ENCODE peak calls at places on chromosomes 5 and 9, in eight cellular contexts. P, G, L, V, D, U, O and Y are unnamed samples.

GRCh38 chr5:32098291-32098690 is 75.8 kb downstream of the GOLPH3 start:
- DNase-seq in P (no peak), G (no peak), L (no peak), V (no peak), D (no peak), U (no peak), O (no peak), Y (peak)

GRCh38 chr5:66739923-66740322 is 143.7 kb downstream of the MAST4 start:
- DNase-seq in P (no peak), G (no peak), L (no peak), V (no peak), D (no peak), U (no peak), O (no peak), Y (no peak)

GRCh38 chr5:139641116-139642080 is 6.8 kb upstream of the CXXC5 start:
- DNase-seq in P (no peak), G (no peak), L (no peak), V (no peak), D (no peak), U (no peak), O (no peak), Y (no peak)

GRCh38 chr5:56310711-56311204 is 77.6 kb upstream of the ANKRD55 start:
- DNase-seq in P (no peak), G (peak), L (no peak), V (no peak), D (no peak), U (no peak), O (no peak), Y (peak)

GRCh38 chr5:149277821-149278220 is 6.2 kb downstream of the AFAP1L1 start:
- DNase-seq in P (no peak), G (no peak), L (no peak), V (no peak), D (no peak), U (no peak), O (no peak), Y (peak)

GRCh38 chr5:93594591-93595419 is 11.8 kb downstream of the NR2F1 start:
- DNase-seq in P (no peak), G (no peak), L (no peak), V (peak), D (no peak), U (no peak), O (peak), Y (no peak)

GRCh38 chr5:175214152-175214551 is 229.8 kb downstream of the DRD1 start:
- DNase-seq in P (peak), G (peak), L (peak), V (no peak), D (peak), U (peak), O (no peak), Y (peak)

GRCh38 chr5:160175438-160176218 is 53.7 kb upstream of the FABP6 start:
- DNase-seq in P (no peak), G (peak), L (no peak), V (peak), D (no peak), U (no peak), O (no peak), Y (peak)

GRCh38 chr5:40518511-40518917 is 161.2 kb upstream of the PTGER4 start:
- DNase-seq in P (no peak), G (peak), L (no peak), V (no peak), D (no peak), U (peak), O (no peak), Y (no peak)

GRCh38 chr5:172683696-172684464 is 42.8 kb downstream of the NEURL1B start:
- DNase-seq in P (no peak), G (no peak), L (no peak), V (peak), D (no peak), U (no peak), O (peak), Y (no peak)

GRCh38 chr9:134595014-134595413 is 46.6 kb upstream of the COL5A1 start:
- DNase-seq in P (no peak), G (no peak), L (no peak), V (no peak), D (no peak), U (no peak), O (no peak), Y (no peak)

GRCh38 chr5:158821321-158821720 is 278.4 kb downstream of the EBF1 start:
- DNase-seq in P (no peak), G (no peak), L (no peak), V (no peak), D (no peak), U (no peak), O (no peak), Y (no peak)

GRCh38 chr5:17441351-17441750 is 56.7 kb upstream of the TAF11L2 start:
- DNase-seq in P (peak), G (peak), L (peak), V (no peak), D (no peak), U (peak), O (no peak), Y (peak)

GRCh38 chr5:122415481-122416120 is 103.6 kb downstream of the SNCAIP start:
- DNase-seq in P (peak), G (peak), L (peak), V (peak), D (no peak), U (peak), O (no peak), Y (peak)

GRCh38 chr9:71643330-71643729 is 125.0 kb downstream of the CEMIP2 start:
- DNase-seq in P (no peak), G (no peak), L (no peak), V (no peak), D (no peak), U (no peak), O (no peak), Y (no peak)

GRCh38 chr5:134524219-134524825 is 1.1 kb upstream of the JADE2 start:
- DNase-seq in P (no peak), G (peak), L (no peak), V (peak), D (peak), U (no peak), O (peak), Y (peak)

GRCh38 chr5:52948418-52949076 is 40.6 kb upstream of the ITGA2 start:
- DNase-seq in P (peak), G (peak), L (peak), V (peak), D (peak), U (peak), O (no peak), Y (peak)

GRCh38 chr9:10678790-10679189 is 66.0 kb upstream of the PTPRD start:
- DNase-seq in P (peak), G (peak), L (no peak), V (no peak), D (no peak), U (no peak), O (no peak), Y (peak)

GRCh38 chr9:98908897-98909634 is 34.6 kb upstream of the COL15A1 start:
- DNase-seq in P (no peak), G (peak), L (peak), V (no peak), D (no peak), U (peak), O (no peak), Y (peak)

GRCh38 chr9:130042931-130043653 is at the start of gene FNBP1:
- DNase-seq in P (peak), G (peak), L (no peak), V (peak), D (peak), U (peak), O (peak), Y (peak)

GRCh38 chr5:67639311-67639710 is 442.7 kb upstream of the CD180 start:
- DNase-seq in P (no peak), G (no peak), L (no peak), V (no peak), D (no peak), U (no peak), O (no peak), Y (peak)

GRCh38 chr5:52065182-52065581 is 681.9 kb downstream of the ISL1 start:
- DNase-seq in P (no peak), G (no peak), L (no peak), V (no peak), D (no peak), U (no peak), O (no peak), Y (no peak)

GRCh38 chr5:83362526-83362925 is 109.0 kb upstream of the VCAN start:
- DNase-seq in P (no peak), G (no peak), L (no peak), V (no peak), D (no peak), U (no peak), O (no peak), Y (no peak)

GRCh38 chr9:12698293-12698692 is 5.1 kb downstream of the TYRP1 start:
- DNase-seq in P (peak), G (peak), L (no peak), V (no peak), D (no peak), U (no peak), O (no peak), Y (peak)

GRCh38 chr9:101226161-101226560 is 158.6 kb downstream of the BAAT start:
- DNase-seq in P (no peak), G (no peak), L (no peak), V (no peak), D (no peak), U (no peak), O (no peak), Y (no peak)

GRCh38 chr9:114285166-114285867 is 37.6 kb upstream of the ORM1 start:
- DNase-seq in P (peak), G (peak), L (no peak), V (peak), D (peak), U (peak), O (peak), Y (peak)

GRCh38 chr9:89635007-89635742 is 30.4 kb downstream of the GADD45G start:
- DNase-seq in P (peak), G (peak), L (peak), V (no peak), D (no peak), U (no peak), O (no peak), Y (peak)

GRCh38 chr9:38035873-38036272 is 33.2 kb downstream of the SHB start:
- DNase-seq in P (no peak), G (peak), L (no peak), V (no peak), D (no peak), U (peak), O (peak), Y (peak)

GRCh38 chr9:80156262-80156661 is 584.5 kb downstream of the TLE4 start:
- DNase-seq in P (no peak), G (no peak), L (no peak), V (no peak), D (no peak), U (no peak), O (no peak), Y (no peak)

GRCh38 chr9:401223-401622 is 186.6 kb downstream of the DOCK8 start:
- DNase-seq in P (no peak), G (no peak), L (no peak), V (no peak), D (no peak), U (no peak), O (no peak), Y (no peak)

GRCh38 chr9:78000221-78000620 is 31.4 kb downstream of the GNAQ start:
- DNase-seq in P (no peak), G (no peak), L (no peak), V (no peak), D (no peak), U (no peak), O (no peak), Y (no peak)

GRCh38 chr9:134607971-134608370 is 33.6 kb upstream of the COL5A1 start:
- DNase-seq in P (no peak), G (peak), L (no peak), V (no peak), D (no peak), U (no peak), O (no peak), Y (peak)

GRCh38 chr5:54793612-54794436 is 191.6 kb downstream of the ESM1 start:
- DNase-seq in P (no peak), G (peak), L (no peak), V (no peak), D (no peak), U (no peak), O (no peak), Y (peak)

GRCh38 chr5:61878471-61878870 is 427.5 kb upstream of the KIF2A start:
- DNase-seq in P (no peak), G (no peak), L (no peak), V (no peak), D (no peak), U (no peak), O (no peak), Y (no peak)

GRCh38 chr5:123093279-123094226 is 4.5 kb downstream of the PRDM6 start:
- DNase-seq in P (no peak), G (peak), L (no peak), V (peak), D (no peak), U (no peak), O (peak), Y (no peak)

GRCh38 chr5:45491368-45491767 is 204.8 kb downstream of the HCN1 start:
- DNase-seq in P (no peak), G (no peak), L (no peak), V (no peak), D (no peak), U (no peak), O (no peak), Y (no peak)

GRCh38 chr5:3333836-3334235 is 261.8 kb upstream of the IRX1 start:
- DNase-seq in P (no peak), G (no peak), L (no peak), V (no peak), D (no peak), U (no peak), O (no peak), Y (no peak)

GRCh38 chr9:28073278-28073677 is 500.0 kb upstream of the C9orf72 start:
- DNase-seq in P (peak), G (peak), L (peak), V (peak), D (peak), U (no peak), O (no peak), Y (peak)
- TF ChIP-seq CTCF in P (peak), G (peak), L (peak), V (peak), D (no peak), U (peak), O (peak), Y (peak)

GRCh38 chr5:168163966-168164365 is 127.5 kb upstream of the WWC1 start:
- DNase-seq in P (peak), G (no peak), L (no peak), V (no peak), D (no peak), U (no peak), O (no peak), Y (no peak)
- TF ChIP-seq CTCF in P (no peak), G (no peak), L (no peak), V (no peak), D (no peak), U (no peak), O (no peak), Y (no peak)

GRCh38 chr9:127421057-127421456 is 3.1 kb upstream of the ZNF79 start:
- DNase-seq in P (no peak), G (no peak), L (no peak), V (no peak), D (no peak), U (no peak), O (no peak), Y (no peak)

GRCh38 chr9:127423591-127423933 is 620 bp upstream of the ZNF79 start:
- DNase-seq in P (no peak), G (no peak), L (no peak), V (no peak), D (no peak), U (no peak), O (no peak), Y (peak)

GRCh38 chr9:127422787-127423186 is 1.4 kb upstream of the ZNF79 start:
- DNase-seq in P (no peak), G (no peak), L (no peak), V (no peak), D (no peak), U (no peak), O (no peak), Y (no peak)

GRCh38 chr9:127423934-127424668 is at the start of gene ZNF79:
- DNase-seq in P (peak), G (peak), L (peak), V (peak), D (peak), U (peak), O (peak), Y (peak)

DNA sequence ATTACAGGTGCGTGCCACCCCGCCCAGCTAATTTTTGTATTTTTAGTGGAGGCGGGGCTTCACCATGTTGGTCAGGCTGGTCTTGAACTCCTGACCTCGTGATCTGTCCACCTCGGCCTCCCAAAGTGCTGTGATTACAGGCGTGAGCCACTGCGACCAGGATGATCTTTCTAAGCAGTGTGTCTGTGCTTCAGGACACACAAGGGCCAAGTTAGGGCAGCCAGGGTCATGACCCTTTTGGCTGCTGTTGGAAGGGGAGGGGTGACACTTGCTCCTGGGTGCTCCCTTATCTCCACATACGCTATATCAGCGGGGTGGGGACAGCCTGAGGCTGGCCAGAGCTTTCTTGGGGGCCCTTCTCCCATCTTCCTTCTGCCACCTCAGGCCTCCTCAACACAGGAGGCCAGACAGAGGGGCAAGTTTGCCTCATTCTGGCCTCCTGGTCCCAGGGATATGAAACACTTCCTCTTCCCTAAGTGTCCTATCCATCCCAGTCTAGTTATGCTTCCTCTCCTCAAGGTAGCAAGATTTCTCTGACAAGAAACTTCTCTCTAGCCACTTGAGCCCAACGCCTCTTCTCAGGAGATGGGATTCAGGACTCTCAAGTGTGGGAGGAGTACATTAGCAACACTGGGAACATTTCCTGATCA is 1.9 kb upstream of the ZNF79 start:
- DNase-seq in P (no peak), G (no peak), L (no peak), V (no peak), D (no peak), U (no peak), O (no peak), Y (no peak)
- TF ChIP-seq CTCF in P (no peak), G (no peak), L (no peak), V (no peak), D (no peak), U (no peak), O (no peak), Y (no peak)

GRCh38 chr5:1412621-1413020 is 32.6 kb downstream of the SLC6A3 start:
- DNase-seq in P (no peak), G (no peak), L (no peak), V (no peak), D (no peak), U (no peak), O (peak), Y (no peak)
- TF ChIP-seq CTCF in P (no peak), G (no peak), L (no peak), V (no peak), D (no peak), U (no peak), O (no peak), Y (no peak)

DNA sequence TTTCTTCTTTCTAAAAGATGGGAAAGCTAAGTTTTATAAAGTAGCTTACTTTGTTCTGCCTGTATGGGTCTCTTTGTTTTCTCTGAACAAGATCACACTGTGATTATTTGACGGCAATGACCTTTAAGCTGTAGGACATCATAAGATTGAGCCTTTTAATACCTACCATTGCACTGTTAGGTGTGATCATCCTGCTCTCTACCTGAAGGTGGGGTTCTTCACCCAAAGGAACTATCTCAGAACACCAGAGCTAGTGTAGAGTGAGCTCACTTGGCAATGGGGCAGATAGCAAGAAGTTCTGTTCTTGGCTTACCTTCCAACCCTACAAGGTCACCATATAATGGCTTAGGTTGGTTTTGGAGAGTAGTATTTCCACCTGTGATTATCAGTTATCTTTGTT is 200.2 kb downstream of the SPATA31D1 start:
- DNase-seq in P (no peak), G (no peak), L (no peak), V (no peak), D (no peak), U (no peak), O (no peak), Y (no peak)
- TF ChIP-seq CTCF in P (no peak), G (no peak), L (no peak), V (no peak), D (no peak), U (no peak), O (no peak), Y (no peak)